ENCODE peak calls at places on chromosome 20, in ten cellular contexts. One of them, this sample, is unnamed.

GRCh38 chr20:51342510-51343236 is 199.8 kb downstream of the NFATC2 start:
- DNase-seq in astrocyte of the cerebellum: no peak
- DNase-seq in NCI-H2081: no peak
- DNase-seq in occipital lobe: no peak
- DNase-seq in T-helper 2 cell: no peak
- DNase-seq in stimulated activated CD8-positive, alpha-beta memory T cell treated with anti-CD3 and anti-CD28 coated beads, Interleukin-7, amount 100 ng/mL, for 1 hour: no peak
- DNase-seq in activated CD4-positive, alpha-beta T cell treated with anti-CD3 and anti-CD28 coated beads, Interleukin-2, amount 50 U/mL, for 1 hour: no peak
- DNase-seq in NCI-H2029 treated with DMSO at 0.1 percent for 48 hours: no peak
- DNase-seq in CD8-positive, alpha-beta T cell: no peak
- DNase-seq in EH: no peak
- DNase-seq in this sample: no peak

GRCh38 chr20:56249244-56249955 is 868 bp downstream of the MC3R start:
- DNase-seq in astrocyte of the cerebellum: no peak
- DNase-seq in NCI-H2081: peak; percentile 3
- DNase-seq in occipital lobe: no peak
- DNase-seq in T-helper 2 cell: no peak
- DNase-seq in stimulated activated CD8-positive, alpha-beta memory T cell treated with anti-CD3 and anti-CD28 coated beads, Interleukin-7, amount 100 ng/mL, for 1 hour: no peak
- DNase-seq in activated CD4-positive, alpha-beta T cell treated with anti-CD3 and anti-CD28 coated beads, Interleukin-2, amount 50 U/mL, for 1 hour: no peak
- DNase-seq in NCI-H2029 treated with DMSO at 0.1 percent for 48 hours: no peak
- DNase-seq in CD8-positive, alpha-beta T cell: no peak
- DNase-seq in EH: peak; percentile 7
- DNase-seq in this sample: peak; percentile 6

GRCh38 chr20:45833883-45834796 is 541 bp downstream of the SNX21 start:
- DNase-seq in astrocyte of the cerebellum: no peak
- DNase-seq in NCI-H2081: peak; percentile 20
- DNase-seq in occipital lobe: peak; percentile 39
- DNase-seq in T-helper 2 cell: peak; percentile 27
- DNase-seq in stimulated activated CD8-positive, alpha-beta memory T cell treated with anti-CD3 and anti-CD28 coated beads, Interleukin-7, amount 100 ng/mL, for 1 hour: no peak
- DNase-seq in activated CD4-positive, alpha-beta T cell treated with anti-CD3 and anti-CD28 coated beads, Interleukin-2, amount 50 U/mL, for 1 hour: peak; percentile 32
- DNase-seq in NCI-H2029 treated with DMSO at 0.1 percent for 48 hours: no peak
- DNase-seq in CD8-positive, alpha-beta T cell: no peak
- DNase-seq in EH: peak; percentile 75
- DNase-seq in this sample: peak; percentile 99

GRCh38 chr20:48761023-48761785 is 66.6 kb downstream of the PREX1 start:
- DNase-seq in astrocyte of the cerebellum: no peak
- DNase-seq in NCI-H2081: no peak
- DNase-seq in occipital lobe: no peak
- DNase-seq in T-helper 2 cell: no peak
- DNase-seq in stimulated activated CD8-positive, alpha-beta memory T cell treated with anti-CD3 and anti-CD28 coated beads, Interleukin-7, amount 100 ng/mL, for 1 hour: no peak
- DNase-seq in activated CD4-positive, alpha-beta T cell treated with anti-CD3 and anti-CD28 coated beads, Interleukin-2, amount 50 U/mL, for 1 hour: peak; percentile 54
- DNase-seq in NCI-H2029 treated with DMSO at 0.1 percent for 48 hours: no peak
- DNase-seq in CD8-positive, alpha-beta T cell: peak; percentile 43
- DNase-seq in EH: no peak
- DNase-seq in this sample: no peak

GRCh38 chr20:49482621-49483017 is at the start of gene KCNB1:
- DNase-seq in astrocyte of the cerebellum: no peak
- DNase-seq in NCI-H2081: no peak
- DNase-seq in occipital lobe: no peak
- DNase-seq in T-helper 2 cell: no peak
- DNase-seq in stimulated activated CD8-positive, alpha-beta memory T cell treated with anti-CD3 and anti-CD28 coated beads, Interleukin-7, amount 100 ng/mL, for 1 hour: peak; percentile 3
- DNase-seq in activated CD4-positive, alpha-beta T cell treated with anti-CD3 and anti-CD28 coated beads, Interleukin-2, amount 50 U/mL, for 1 hour: peak; percentile 34
- DNase-seq in NCI-H2029 treated with DMSO at 0.1 percent for 48 hours: no peak
- DNase-seq in CD8-positive, alpha-beta T cell: peak; percentile 8
- DNase-seq in EH: peak; percentile 57
- DNase-seq in this sample: peak; percentile 99

GRCh38 chr20:59044796-59045195 is 2.2 kb upstream of the PRELID3B start:
- DNase-seq in astrocyte of the cerebellum: no peak
- DNase-seq in NCI-H2081: no peak
- DNase-seq in occipital lobe: no peak
- DNase-seq in T-helper 2 cell: no peak
- DNase-seq in stimulated activated CD8-positive, alpha-beta memory T cell treated with anti-CD3 and anti-CD28 coated beads, Interleukin-7, amount 100 ng/mL, for 1 hour: no peak
- DNase-seq in activated CD4-positive, alpha-beta T cell treated with anti-CD3 and anti-CD28 coated beads, Interleukin-2, amount 50 U/mL, for 1 hour: no peak
- DNase-seq in NCI-H2029 treated with DMSO at 0.1 percent for 48 hours: no peak
- DNase-seq in CD8-positive, alpha-beta T cell: no peak
- DNase-seq in EH: no peak
- DNase-seq in this sample: no peak

GRCh38 chr20:15616626-15617025 is 956.6 kb downstream of the KIF16B start:
- DNase-seq in astrocyte of the cerebellum: no peak
- DNase-seq in NCI-H2081: no peak
- DNase-seq in occipital lobe: no peak
- DNase-seq in T-helper 2 cell: no peak
- DNase-seq in stimulated activated CD8-positive, alpha-beta memory T cell treated with anti-CD3 and anti-CD28 coated beads, Interleukin-7, amount 100 ng/mL, for 1 hour: no peak
- DNase-seq in activated CD4-positive, alpha-beta T cell treated with anti-CD3 and anti-CD28 coated beads, Interleukin-2, amount 50 U/mL, for 1 hour: no peak
- DNase-seq in NCI-H2029 treated with DMSO at 0.1 percent for 48 hours: no peak
- DNase-seq in CD8-positive, alpha-beta T cell: no peak
- DNase-seq in EH: peak; percentile 68
- DNase-seq in this sample: no peak

GRCh38 chr20:56003966-56004365 is 1.4 kb downstream of the CBLN4 start:
- DNase-seq in astrocyte of the cerebellum: no peak
- DNase-seq in NCI-H2081: no peak
- DNase-seq in occipital lobe: peak; percentile 15
- DNase-seq in T-helper 2 cell: no peak
- DNase-seq in stimulated activated CD8-positive, alpha-beta memory T cell treated with anti-CD3 and anti-CD28 coated beads, Interleukin-7, amount 100 ng/mL, for 1 hour: no peak
- DNase-seq in activated CD4-positive, alpha-beta T cell treated with anti-CD3 and anti-CD28 coated beads, Interleukin-2, amount 50 U/mL, for 1 hour: no peak
- DNase-seq in NCI-H2029 treated with DMSO at 0.1 percent for 48 hours: no peak
- DNase-seq in CD8-positive, alpha-beta T cell: no peak
- DNase-seq in EH: no peak
- DNase-seq in this sample: peak; percentile 24

GRCh38 chr20:25525857-25526256 is 59.5 kb downstream of the NINL start:
- DNase-seq in astrocyte of the cerebellum: peak; percentile 98
- DNase-seq in NCI-H2081: no peak
- DNase-seq in occipital lobe: no peak
- DNase-seq in T-helper 2 cell: no peak
- DNase-seq in stimulated activated CD8-positive, alpha-beta memory T cell treated with anti-CD3 and anti-CD28 coated beads, Interleukin-7, amount 100 ng/mL, for 1 hour: no peak
- DNase-seq in activated CD4-positive, alpha-beta T cell treated with anti-CD3 and anti-CD28 coated beads, Interleukin-2, amount 50 U/mL, for 1 hour: no peak
- DNase-seq in NCI-H2029 treated with DMSO at 0.1 percent for 48 hours: no peak
- DNase-seq in CD8-positive, alpha-beta T cell: no peak
- DNase-seq in EH: peak; percentile 98
- DNase-seq in this sample: no peak

GRCh38 chr20:9508240-9508661 is 6.1 kb upstream of the LAMP5 start:
- DNase-seq in astrocyte of the cerebellum: no peak
- DNase-seq in NCI-H2081: no peak
- DNase-seq in occipital lobe: no peak
- DNase-seq in T-helper 2 cell: no peak
- DNase-seq in stimulated activated CD8-positive, alpha-beta memory T cell treated with anti-CD3 and anti-CD28 coated beads, Interleukin-7, amount 100 ng/mL, for 1 hour: no peak
- DNase-seq in activated CD4-positive, alpha-beta T cell treated with anti-CD3 and anti-CD28 coated beads, Interleukin-2, amount 50 U/mL, for 1 hour: no peak
- DNase-seq in NCI-H2029 treated with DMSO at 0.1 percent for 48 hours: no peak
- DNase-seq in CD8-positive, alpha-beta T cell: no peak
- DNase-seq in EH: no peak
- DNase-seq in this sample: peak; percentile 74

GRCh38 chr20:39107741-39108140 is 145.6 kb downstream of the DHX35 start:
- DNase-seq in astrocyte of the cerebellum: no peak
- DNase-seq in NCI-H2081: no peak
- DNase-seq in occipital lobe: no peak
- DNase-seq in T-helper 2 cell: no peak
- DNase-seq in stimulated activated CD8-positive, alpha-beta memory T cell treated with anti-CD3 and anti-CD28 coated beads, Interleukin-7, amount 100 ng/mL, for 1 hour: no peak
- DNase-seq in activated CD4-positive, alpha-beta T cell treated with anti-CD3 and anti-CD28 coated beads, Interleukin-2, amount 50 U/mL, for 1 hour: no peak
- DNase-seq in NCI-H2029 treated with DMSO at 0.1 percent for 48 hours: no peak
- DNase-seq in CD8-positive, alpha-beta T cell: no peak
- DNase-seq in EH: peak; percentile 59
- DNase-seq in this sample: no peak

GRCh38 chr20:2599265-2600060 is 53.0 kb upstream of the NOP56 start:
- DNase-seq in astrocyte of the cerebellum: no peak
- DNase-seq in NCI-H2081: no peak
- DNase-seq in occipital lobe: no peak
- DNase-seq in T-helper 2 cell: no peak
- DNase-seq in stimulated activated CD8-positive, alpha-beta memory T cell treated with anti-CD3 and anti-CD28 coated beads, Interleukin-7, amount 100 ng/mL, for 1 hour: no peak
- DNase-seq in activated CD4-positive, alpha-beta T cell treated with anti-CD3 and anti-CD28 coated beads, Interleukin-2, amount 50 U/mL, for 1 hour: no peak
- DNase-seq in NCI-H2029 treated with DMSO at 0.1 percent for 48 hours: no peak
- DNase-seq in CD8-positive, alpha-beta T cell: no peak
- DNase-seq in EH: peak; percentile 12
- DNase-seq in this sample: peak; percentile 46

GRCh38 chr20:1943267-1944002 is 48.2 kb downstream of the SIRPA start:
- DNase-seq in astrocyte of the cerebellum: no peak
- DNase-seq in NCI-H2081: no peak
- DNase-seq in occipital lobe: no peak
- DNase-seq in T-helper 2 cell: no peak
- DNase-seq in stimulated activated CD8-positive, alpha-beta memory T cell treated with anti-CD3 and anti-CD28 coated beads, Interleukin-7, amount 100 ng/mL, for 1 hour: no peak
- DNase-seq in activated CD4-positive, alpha-beta T cell treated with anti-CD3 and anti-CD28 coated beads, Interleukin-2, amount 50 U/mL, for 1 hour: no peak
- DNase-seq in NCI-H2029 treated with DMSO at 0.1 percent for 48 hours: no peak
- DNase-seq in CD8-positive, alpha-beta T cell: no peak
- DNase-seq in EH: peak; percentile 22
- DNase-seq in this sample: no peak

GRCh38 chr20:34570859-34571306 is 12.4 kb downstream of the MAP1LC3A start:
- DNase-seq in astrocyte of the cerebellum: peak; percentile 16
- DNase-seq in NCI-H2081: no peak
- DNase-seq in occipital lobe: no peak
- DNase-seq in T-helper 2 cell: no peak
- DNase-seq in stimulated activated CD8-positive, alpha-beta memory T cell treated with anti-CD3 and anti-CD28 coated beads, Interleukin-7, amount 100 ng/mL, for 1 hour: no peak
- DNase-seq in activated CD4-positive, alpha-beta T cell treated with anti-CD3 and anti-CD28 coated beads, Interleukin-2, amount 50 U/mL, for 1 hour: no peak
- DNase-seq in NCI-H2029 treated with DMSO at 0.1 percent for 48 hours: no peak
- DNase-seq in CD8-positive, alpha-beta T cell: no peak
- DNase-seq in EH: peak; percentile 79
- DNase-seq in this sample: no peak

GRCh38 chr20:2468581-2469407 is 1.8 kb downstream of the SNRPB start:
- DNase-seq in astrocyte of the cerebellum: no peak
- DNase-seq in NCI-H2081: no peak
- DNase-seq in occipital lobe: no peak
- DNase-seq in T-helper 2 cell: no peak
- DNase-seq in stimulated activated CD8-positive, alpha-beta memory T cell treated with anti-CD3 and anti-CD28 coated beads, Interleukin-7, amount 100 ng/mL, for 1 hour: no peak
- DNase-seq in activated CD4-positive, alpha-beta T cell treated with anti-CD3 and anti-CD28 coated beads, Interleukin-2, amount 50 U/mL, for 1 hour: no peak
- DNase-seq in NCI-H2029 treated with DMSO at 0.1 percent for 48 hours: no peak
- DNase-seq in CD8-positive, alpha-beta T cell: no peak
- DNase-seq in EH: peak; percentile 22
- DNase-seq in this sample: no peak

GRCh38 chr20:18669241-18670019 is 81.6 kb downstream of the DTD1 start:
- DNase-seq in astrocyte of the cerebellum: no peak
- DNase-seq in NCI-H2081: no peak
- DNase-seq in occipital lobe: no peak
- DNase-seq in T-helper 2 cell: no peak
- DNase-seq in stimulated activated CD8-positive, alpha-beta memory T cell treated with anti-CD3 and anti-CD28 coated beads, Interleukin-7, amount 100 ng/mL, for 1 hour: no peak
- DNase-seq in activated CD4-positive, alpha-beta T cell treated with anti-CD3 and anti-CD28 coated beads, Interleukin-2, amount 50 U/mL, for 1 hour: no peak
- DNase-seq in NCI-H2029 treated with DMSO at 0.1 percent for 48 hours: no peak
- DNase-seq in CD8-positive, alpha-beta T cell: no peak
- DNase-seq in EH: no peak
- DNase-seq in this sample: no peak

GRCh38 chr20:39338977-39339376 is 376.8 kb downstream of the DHX35 start:
- DNase-seq in astrocyte of the cerebellum: no peak
- DNase-seq in NCI-H2081: no peak
- DNase-seq in occipital lobe: no peak
- DNase-seq in T-helper 2 cell: no peak
- DNase-seq in stimulated activated CD8-positive, alpha-beta memory T cell treated with anti-CD3 and anti-CD28 coated beads, Interleukin-7, amount 100 ng/mL, for 1 hour: no peak
- DNase-seq in activated CD4-positive, alpha-beta T cell treated with anti-CD3 and anti-CD28 coated beads, Interleukin-2, amount 50 U/mL, for 1 hour: no peak
- DNase-seq in NCI-H2029 treated with DMSO at 0.1 percent for 48 hours: no peak
- DNase-seq in CD8-positive, alpha-beta T cell: no peak
- DNase-seq in EH: no peak
- DNase-seq in this sample: no peak

This sample was measured in H7.